ENCODE peak calls at places on chromosomes 16 and 17, in five cellular contexts. Z is cardiac fibroblast, X is A549, I is GM10248, D is HFF-Myc. F is an unnamed sample.

GRCh38 chr17:6755731-6756184 is at the start of gene XAF1:
- DNase-seq in Z (peak), X (no peak), I (peak), D (no peak), F (peak)

GRCh38 chr17:39635614-39636176 is 1.2 kb upstream of the STARD3 start:
- DNase-seq in Z (no peak), X (no peak), I (no peak), D (no peak), F (no peak)

GRCh38 chr16:81831722-81832126 is 52.6 kb downstream of the PLCG2 start:
- DNase-seq in Z (no peak), X (no peak), I (peak), D (no peak), F (peak)

GRCh38 chr16:48659940-48660339 is 50.0 kb upstream of the N4BP1 start:
- DNase-seq in Z (no peak), X (no peak), I (no peak), D (no peak), F (no peak)

GRCh38 chr16:24833352-24833751 is 12.4 kb upstream of the SLC5A11 start:
- DNase-seq in Z (no peak), X (no peak), I (no peak), D (no peak), F (no peak)

GRCh38 chr17:17691468-17692263 is 10.4 kb downstream of the RAI1 start:
- DNase-seq in Z (no peak), X (no peak), I (peak), D (no peak), F (no peak)

GRCh38 chr17:75065562-75066151 is 18.6 kb downstream of the KCTD2 start:
- DNase-seq in Z (no peak), X (no peak), I (peak), D (no peak), F (no peak)

GRCh38 chr17:49789278-49789578 is 747 bp downstream of the KAT7 start:
- DNase-seq in Z (no peak), X (no peak), I (no peak), D (no peak), F (no peak)

GRCh38 chr17:34816806-34817205 is 144.5 kb downstream of the CCT6B start:
- DNase-seq in Z (no peak), X (no peak), I (no peak), D (no peak), F (no peak)

GRCh38 chr16:2150418-2151187 is 2.2 kb downstream of the RAB26 start:
- DNase-seq in Z (peak), X (peak), I (no peak), D (no peak), F (no peak)
- TF ChIP-seq CTCF in Z (no peak), X (no peak), I (no peak), D (peak), F (no peak)

GRCh38 chr17:48441862-48442261 is 11.8 kb upstream of the SKAP1 start:
- DNase-seq in Z (no peak), X (no peak), I (no peak), D (no peak), F (no peak)

GRCh38 chr17:48441231-48441711 is 11.3 kb upstream of the SKAP1 start:
- DNase-seq in Z (no peak), X (no peak), I (peak), D (no peak), F (peak)

GRCh38 chr17:48439473-48439872 is 9.5 kb upstream of the SKAP1 start:
- DNase-seq in Z (no peak), X (no peak), I (peak), D (no peak), F (no peak)

GRCh38 chr17:48439875-48440505 is 10.0 kb upstream of the SKAP1 start:
- DNase-seq in Z (peak), X (no peak), I (peak), D (no peak), F (no peak)

DNA sequence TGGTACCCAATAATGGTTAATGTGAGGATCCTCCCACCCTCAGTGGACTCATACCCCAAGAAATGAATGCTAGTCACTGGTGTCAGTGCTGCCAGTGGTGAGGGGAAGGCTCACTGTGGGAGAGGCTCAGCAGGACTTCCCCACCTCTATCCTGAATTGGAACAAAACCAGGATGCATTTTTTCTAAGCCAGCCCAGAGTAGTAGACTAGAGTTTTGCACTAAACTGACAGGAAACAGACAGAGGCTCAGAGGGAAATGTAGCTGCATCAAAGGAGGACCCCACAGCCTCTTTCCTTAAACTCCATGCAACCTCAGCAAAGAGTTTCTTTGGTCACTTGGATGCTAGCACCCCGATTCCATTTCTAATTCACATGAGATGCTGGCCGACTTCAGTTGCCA is 10.6 kb upstream of the SKAP1 start:
- DNase-seq in Z (no peak), X (no peak), I (no peak), D (no peak), F (no peak)
- TF ChIP-seq CTCF in Z (no peak), X (no peak), I (no peak), D (no peak), F (no peak)

DNA sequence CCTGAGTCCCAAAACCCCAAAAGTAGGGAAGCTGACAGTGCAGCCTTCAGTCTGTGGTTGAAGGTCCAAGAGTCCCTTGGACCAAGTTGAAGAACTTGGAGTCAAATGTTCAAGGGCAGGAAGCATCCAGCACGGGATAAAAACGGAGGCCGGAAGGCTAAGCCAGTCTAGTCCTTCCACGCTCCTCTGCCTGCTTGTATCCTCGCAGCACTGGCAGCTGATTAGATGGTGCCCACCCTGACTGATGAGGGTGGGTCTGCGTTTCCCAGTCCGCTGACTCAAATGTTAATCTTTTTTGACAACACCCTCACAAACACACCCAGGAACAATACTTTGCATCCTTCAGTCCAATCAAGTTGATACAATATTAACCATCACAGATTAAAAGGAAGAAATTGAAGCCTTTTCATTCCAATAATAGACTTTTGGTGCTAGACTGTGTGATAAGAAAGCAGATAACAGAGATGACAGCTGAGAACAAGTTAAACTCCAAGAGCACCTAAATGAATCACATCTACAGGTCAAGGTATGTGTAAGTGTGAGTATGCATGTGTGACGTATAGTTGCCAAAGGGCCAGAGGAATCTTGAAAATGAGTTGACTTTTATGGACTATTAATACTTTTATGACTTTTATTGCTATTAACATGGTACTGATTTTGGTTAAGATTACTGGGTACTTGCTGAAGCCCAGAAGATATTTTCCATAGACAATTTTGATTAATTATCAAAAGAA is 933.5 kb upstream of the SOX9 start:
- DNase-seq in Z (no peak), X (no peak), I (no peak), D (no peak), F (no peak)
- TF ChIP-seq CTCF in Z (no peak), X (no peak), I (no peak), D (no peak), F (no peak)

DNA sequence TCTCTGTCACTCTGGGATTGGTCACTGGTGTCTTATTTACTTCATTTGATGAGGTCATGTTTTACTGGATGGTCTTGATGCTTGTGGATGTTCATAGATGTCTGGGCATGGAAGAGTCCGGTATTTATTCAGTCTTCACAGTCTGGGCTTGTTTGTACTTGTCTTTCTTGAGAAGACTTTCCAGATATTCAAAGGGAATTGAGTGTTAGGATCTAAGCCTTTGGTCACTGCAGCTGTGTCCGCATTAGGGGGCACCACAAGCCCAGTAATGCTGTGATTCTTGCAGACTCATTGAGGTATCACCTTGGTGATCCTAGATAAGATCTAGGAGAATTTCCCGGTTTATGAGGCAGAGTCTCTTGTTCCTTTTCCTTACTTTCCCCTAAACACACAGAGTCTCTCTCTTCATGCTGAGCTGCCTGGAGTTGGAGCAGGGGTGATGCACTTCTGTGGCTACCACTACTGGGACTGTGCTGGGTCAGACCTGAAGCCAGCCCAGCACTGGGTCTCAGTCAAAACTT is 214.7 kb downstream of the SPECC1 start:
- DNase-seq in Z (no peak), X (peak), I (no peak), D (no peak), F (no peak)
- TF ChIP-seq CTCF in Z (no peak), X (no peak), I (no peak), D (no peak), F (no peak)

DNA sequence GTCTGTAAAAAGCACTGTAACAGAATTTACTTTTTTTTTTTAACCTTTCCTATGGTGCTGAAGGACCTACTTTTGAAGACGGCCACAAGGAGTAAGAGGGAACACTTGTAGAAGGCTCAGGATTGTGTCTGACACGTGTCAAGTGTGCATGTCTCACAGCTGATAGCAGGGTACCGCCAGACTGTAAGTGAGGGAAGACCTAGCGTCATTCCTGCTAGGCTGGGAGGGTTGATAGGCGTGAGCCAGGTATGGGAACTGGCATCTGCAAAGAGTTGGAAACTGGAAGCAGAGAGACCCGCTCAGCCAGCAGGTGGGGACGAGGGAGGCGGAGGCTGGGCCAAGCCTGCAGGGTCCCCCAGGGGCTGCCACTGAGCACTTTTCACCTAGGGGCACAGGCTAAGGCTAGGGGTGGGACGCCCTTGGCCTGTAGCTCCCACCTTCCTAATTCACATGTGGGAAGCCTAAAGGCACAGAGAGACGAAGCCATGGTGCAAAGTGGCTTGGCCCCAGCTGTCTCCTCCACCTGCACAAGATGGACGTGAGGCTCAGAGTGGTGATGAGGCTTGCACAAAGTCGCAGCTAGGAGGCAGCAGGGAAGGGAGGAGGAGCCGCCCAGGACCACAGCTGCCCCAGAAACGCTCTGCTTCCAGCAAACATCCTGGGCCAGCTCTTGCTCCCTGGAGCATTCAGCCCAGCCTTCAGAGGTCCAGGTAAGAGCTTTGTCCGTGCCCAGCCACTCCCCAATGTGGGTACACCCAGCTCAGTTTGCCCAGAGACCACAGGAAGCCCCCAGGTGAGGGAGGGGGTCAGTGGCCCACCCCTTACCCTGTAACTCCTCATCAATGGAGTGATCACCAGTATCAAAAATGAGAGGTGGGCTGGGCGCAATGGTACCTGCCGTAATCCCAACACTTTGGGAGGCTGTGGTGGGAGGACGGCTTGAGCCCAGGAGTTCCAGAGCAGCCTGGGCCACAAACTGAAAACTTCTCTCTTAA is 18.9 kb downstream of the VASN start:
- DNase-seq in Z (no peak), X (no peak), I (no peak), D (no peak), F (no peak)
- TF ChIP-seq CTCF in Z (peak), X (no peak), I (no peak), D (peak), F (no peak)

DNA sequence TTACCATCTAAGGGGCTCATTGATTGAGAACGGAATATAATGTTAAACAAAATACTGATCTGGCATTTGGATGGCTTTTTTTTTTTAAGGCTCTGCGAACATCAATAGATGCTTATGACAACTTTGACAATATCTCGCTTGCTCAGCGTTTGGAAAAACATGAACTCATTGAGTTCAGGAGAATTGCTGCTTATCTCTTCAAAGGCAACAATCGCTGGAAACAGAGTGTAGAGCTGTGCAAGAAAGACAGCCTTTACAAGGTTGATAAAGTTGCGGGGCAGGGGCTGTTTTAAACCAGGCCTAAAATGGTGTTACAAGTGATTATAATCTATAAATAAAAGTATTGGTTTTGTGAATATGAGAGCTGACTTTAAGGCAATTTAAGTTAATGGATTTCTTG is 22.3 kb downstream of the PTRH2 start:
- DNase-seq in Z (no peak), X (no peak), I (no peak), D (no peak), F (no peak)
- TF ChIP-seq CTCF in Z (no peak), X (no peak), I (no peak), D (no peak), F (no peak)

GRCh38 chr16:85204242-85205010 is 92.2 kb upstream of the CIBAR2 start:
- DNase-seq in Z (peak), X (no peak), I (no peak), D (no peak), F (no peak)
- TF ChIP-seq CTCF in Z (no peak), X (no peak), I (no peak), D (no peak), F (no peak)

GRCh38 chr17:2414665-2415064 is 13.8 kb upstream of the MNT start:
- DNase-seq in Z (no peak), X (no peak), I (no peak), D (no peak), F (no peak)

GRCh38 chr17:2415081-2415480 is 14.2 kb upstream of the MNT start:
- DNase-seq in Z (no peak), X (no peak), I (no peak), D (no peak), F (no peak)

GRCh38 chr17:2416010-2416734 is 15.3 kb upstream of the MNT start:
- DNase-seq in Z (peak), X (peak), I (peak), D (no peak), F (no peak)

GRCh38 chr17:2410951-2411350 is 10.1 kb upstream of the MNT start:
- DNase-seq in Z (no peak), X (peak), I (no peak), D (no peak), F (no peak)

DNA sequence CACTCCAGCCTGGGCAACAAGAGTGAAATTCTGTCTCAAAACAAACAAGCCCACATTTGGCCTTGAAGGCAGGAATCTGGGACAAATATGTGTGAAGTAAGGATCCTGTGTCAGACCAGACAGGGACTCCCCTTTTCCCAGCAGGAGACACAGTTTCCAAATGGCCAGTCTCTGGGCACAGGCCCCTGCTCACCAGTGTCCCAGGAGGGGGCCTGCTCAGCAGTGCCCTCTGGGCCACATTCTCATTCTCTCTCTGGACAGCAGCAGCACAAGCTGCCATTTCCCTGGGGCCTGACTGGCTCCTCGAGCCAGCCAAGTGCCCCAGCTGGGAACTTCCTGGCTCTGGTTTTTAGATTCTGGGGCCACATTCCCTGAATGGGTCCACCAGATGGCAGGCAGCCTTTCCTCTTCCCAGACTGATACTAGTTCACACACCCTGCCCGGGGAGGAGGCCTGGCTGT is 11.7 kb upstream of the MNT start:
- DNase-seq in Z (peak), X (no peak), I (no peak), D (no peak), F (no peak)
- TF ChIP-seq CTCF in Z (no peak), X (peak), I (no peak), D (no peak), F (no peak)